ENCODE peak calls at places on chromosomes 12 and 14, in six cellular contexts. One of them, this sample, is unnamed.

GRCh38 chr12:109393437-109394345 is 46.0 kb downstream of the MYO1H start:
- DNase-seq in fibroblast of lung: peak; percentile 65
- DNase-seq in NCI-H446: peak; percentile 62
- DNase-seq in lower leg skin: peak; percentile 27
- DNase-seq in Caki2: peak; percentile 18
- DNase-seq in CD4-positive, alpha-beta T cell: peak; percentile 17
- DNase-seq in this sample: peak; percentile 12

GRCh38 chr14:95431199-95432145 is 85.0 kb downstream of the SYNE3 start:
- DNase-seq in fibroblast of lung: peak; percentile 36
- DNase-seq in NCI-H446: peak; percentile 15
- DNase-seq in CD4-positive, alpha-beta T cell: no peak
- DNase-seq in Caki2: no peak
- DNase-seq in lower leg skin: no peak
- DNase-seq in this sample: no peak

GRCh38 chr14:65001758-65002157 is 15.1 kb downstream of the FNTB start:
- DNase-seq in NCI-H446: no peak
- DNase-seq in CD4-positive, alpha-beta T cell: no peak
- DNase-seq in Caki2: no peak
- DNase-seq in lower leg skin: no peak
- DNase-seq in fibroblast of lung: no peak
- DNase-seq in this sample: no peak

GRCh38 chr12:54667945-54668344 is 19.8 kb upstream of the DCD start:
- DNase-seq in fibroblast of lung: no peak
- DNase-seq in CD4-positive, alpha-beta T cell: no peak
- DNase-seq in lower leg skin: no peak
- DNase-seq in Caki2: no peak
- DNase-seq in NCI-H446: no peak
- DNase-seq in this sample: no peak

GRCh38 chr14:91094772-91095171 is 19.1 kb upstream of the DGLUCY start:
- DNase-seq in Caki2: no peak
- DNase-seq in fibroblast of lung: no peak
- DNase-seq in lower leg skin: no peak
- DNase-seq in CD4-positive, alpha-beta T cell: no peak
- DNase-seq in NCI-H446: no peak
- DNase-seq in this sample: no peak

GRCh38 chr12:129753596-129753995 is 150.2 kb downstream of the TMEM132D start:
- DNase-seq in fibroblast of lung: no peak
- DNase-seq in Caki2: no peak
- DNase-seq in CD4-positive, alpha-beta T cell: no peak
- DNase-seq in lower leg skin: no peak
- DNase-seq in NCI-H446: no peak
- DNase-seq in this sample: no peak

GRCh38 chr14:34460841-34461240 is 1.2 kb downstream of the SPTSSA start:
- DNase-seq in CD4-positive, alpha-beta T cell: no peak
- DNase-seq in fibroblast of lung: peak; percentile 45
- DNase-seq in lower leg skin: no peak
- DNase-seq in Caki2: peak; percentile 10
- DNase-seq in NCI-H446: no peak
- DNase-seq in this sample: no peak

GRCh38 chr12:106110626-106111300 is 28.0 kb downstream of the NUAK1 start:
- DNase-seq in lower leg skin: no peak
- DNase-seq in fibroblast of lung: no peak
- DNase-seq in Caki2: no peak
- DNase-seq in NCI-H446: no peak
- DNase-seq in CD4-positive, alpha-beta T cell: no peak
- DNase-seq in this sample: no peak

GRCh38 chr12:51970904-51971646 is 19.6 kb downstream of the ACVR1B start:
- DNase-seq in fibroblast of lung: peak; percentile 23
- DNase-seq in Caki2: peak; percentile 94
- DNase-seq in lower leg skin: no peak
- DNase-seq in CD4-positive, alpha-beta T cell: no peak
- DNase-seq in NCI-H446: no peak
- DNase-seq in this sample: peak; percentile 44

GRCh38 chr12:46674818-46675217 is 151.0 kb downstream of the SLC38A4 start:
- DNase-seq in NCI-H446: no peak
- DNase-seq in lower leg skin: no peak
- DNase-seq in fibroblast of lung: no peak
- DNase-seq in Caki2: no peak
- DNase-seq in CD4-positive, alpha-beta T cell: no peak
- DNase-seq in this sample: no peak

GRCh38 chr12:3532931-3533702 is 42.1 kb downstream of the PRMT8 start:
- DNase-seq in Caki2: no peak
- DNase-seq in CD4-positive, alpha-beta T cell: no peak
- DNase-seq in fibroblast of lung: no peak
- DNase-seq in NCI-H446: no peak
- DNase-seq in lower leg skin: no peak
- DNase-seq in this sample: no peak

GRCh38 chr12:123987022-123987421 is 14.0 kb downstream of the ZNF664 start:
- DNase-seq in Caki2: no peak
- DNase-seq in CD4-positive, alpha-beta T cell: no peak
- DNase-seq in fibroblast of lung: no peak
- DNase-seq in NCI-H446: no peak
- DNase-seq in lower leg skin: no peak
- DNase-seq in this sample: no peak

GRCh38 chr12:40058721-40059190 is 47.1 kb downstream of the SLC2A13 start:
- DNase-seq in lower leg skin: no peak
- DNase-seq in fibroblast of lung: no peak
- DNase-seq in NCI-H446: peak; percentile 69
- DNase-seq in Caki2: no peak
- DNase-seq in CD4-positive, alpha-beta T cell: no peak
- DNase-seq in this sample: no peak

GRCh38 chr14:101719045-101719645 is 42.4 kb upstream of the PPP2R5C start:
- DNase-seq in Caki2: no peak
- DNase-seq in CD4-positive, alpha-beta T cell: no peak
- DNase-seq in NCI-H446: no peak
- DNase-seq in fibroblast of lung: no peak
- DNase-seq in lower leg skin: peak; percentile 13
- DNase-seq in this sample: peak; percentile 7

GRCh38 chr14:39368261-39368959 is 63.8 kb downstream of the FBXO33 start:
- DNase-seq in lower leg skin: peak; percentile 22
- DNase-seq in Caki2: peak; percentile 24
- DNase-seq in CD4-positive, alpha-beta T cell: no peak
- DNase-seq in NCI-H446: peak; percentile 75
- DNase-seq in fibroblast of lung: peak; percentile 80
- DNase-seq in this sample: no peak

GRCh38 chr12:120944645-120945217 is 33.6 kb upstream of the HNF1A start:
- DNase-seq in CD4-positive, alpha-beta T cell: peak; percentile 32
- DNase-seq in NCI-H446: peak; percentile 32
- DNase-seq in lower leg skin: peak; percentile 38
- DNase-seq in Caki2: peak; percentile 44
- DNase-seq in fibroblast of lung: peak; percentile 44
- DNase-seq in this sample: peak; percentile 46

GRCh38 chr14:97719931-97720330 is 922.7 kb downstream of the VRK1 start:
- DNase-seq in NCI-H446: no peak
- DNase-seq in fibroblast of lung: no peak
- DNase-seq in lower leg skin: no peak
- DNase-seq in CD4-positive, alpha-beta T cell: peak; percentile 78
- DNase-seq in Caki2: no peak
- DNase-seq in this sample: no peak

GRCh38 chr12:68402422-68402821 is 70.3 kb upstream of the MDM1 start:
- DNase-seq in Caki2: no peak
- DNase-seq in lower leg skin: no peak
- DNase-seq in NCI-H446: no peak
- DNase-seq in CD4-positive, alpha-beta T cell: no peak
- DNase-seq in fibroblast of lung: no peak
- DNase-seq in this sample: no peak

GRCh38 chr12:70919597-70920035 is 922 bp downstream of the PTPRR start:
- DNase-seq in CD4-positive, alpha-beta T cell: no peak
- DNase-seq in NCI-H446: no peak
- DNase-seq in fibroblast of lung: peak; percentile 27
- DNase-seq in lower leg skin: no peak
- DNase-seq in Caki2: peak; percentile 54
- DNase-seq in this sample: no peak

GRCh38 chr12:1530592-1531159 is 63.7 kb downstream of the FBXL14 start:
- DNase-seq in lower leg skin: no peak
- DNase-seq in fibroblast of lung: no peak
- DNase-seq in Caki2: no peak
- DNase-seq in NCI-H446: no peak
- DNase-seq in CD4-positive, alpha-beta T cell: no peak
- DNase-seq in this sample: no peak

GRCh38 chr12:119012179-119012578 is 30.8 kb downstream of the SRRM4 start:
- DNase-seq in NCI-H446: no peak
- DNase-seq in lower leg skin: no peak
- DNase-seq in CD4-positive, alpha-beta T cell: no peak
- DNase-seq in Caki2: no peak
- DNase-seq in fibroblast of lung: no peak
- DNase-seq in this sample: no peak

GRCh38 chr14:98725196-98725595 is 546.8 kb downstream of the BCL11B start:
- DNase-seq in lower leg skin: no peak
- DNase-seq in fibroblast of lung: no peak
- DNase-seq in NCI-H446: no peak
- DNase-seq in CD4-positive, alpha-beta T cell: no peak
- DNase-seq in Caki2: no peak
- DNase-seq in this sample: no peak

GRCh38 chr14:72549026-72549425 is 344.9 kb downstream of the DPF3 start:
- DNase-seq in CD4-positive, alpha-beta T cell: no peak
- DNase-seq in fibroblast of lung: no peak
- DNase-seq in lower leg skin: no peak
- DNase-seq in NCI-H446: no peak
- DNase-seq in Caki2: no peak
- DNase-seq in this sample: no peak

GRCh38 chr12:88960213-88960878 is 380.1 kb upstream of the KITLG start:
- DNase-seq in fibroblast of lung: peak; percentile 26
- DNase-seq in Caki2: no peak
- DNase-seq in NCI-H446: no peak
- DNase-seq in CD4-positive, alpha-beta T cell: no peak
- DNase-seq in lower leg skin: no peak
- DNase-seq in this sample: no peak

GRCh38 chr12:131112016-131112415 is 158.3 kb downstream of the ADGRD1 start:
- DNase-seq in CD4-positive, alpha-beta T cell: no peak
- DNase-seq in lower leg skin: no peak
- DNase-seq in NCI-H446: no peak
- DNase-seq in Caki2: peak; percentile 75
- DNase-seq in fibroblast of lung: no peak
- DNase-seq in this sample: no peak

GRCh38 chr14:104593241-104593701 is 11.3 kb downstream of the TMEM179 start:
- DNase-seq in lower leg skin: no peak
- DNase-seq in Caki2: no peak
- DNase-seq in fibroblast of lung: no peak
- DNase-seq in CD4-positive, alpha-beta T cell: no peak
- DNase-seq in NCI-H446: no peak
- DNase-seq in this sample: no peak

GRCh38 chr12:95185834-95186233 is 31.4 kb downstream of the FGD6 start:
- DNase-seq in fibroblast of lung: no peak
- DNase-seq in Caki2: no peak
- DNase-seq in NCI-H446: no peak
- DNase-seq in CD4-positive, alpha-beta T cell: no peak
- DNase-seq in lower leg skin: no peak
- DNase-seq in this sample: no peak

This sample was measured in activated T-helper 2 cell treated with anti-CD3 and anti-CD28 coated beads, Interferon-gamma antibody, Interleukin-2, Interleukin-4, amounts not matched to agents 10 μg/mL and 5 μg/mL and 100 μg/mL, durations not matched to agents 14 hours and 24 hours and 36 hours.